ENCODE peak calls at places on chromosomes 12 and 14, in six cellular contexts. M is coronary artery, Y is left cardiac atrium, Z is ureter, S is heart left ventricle, J is A549. A is an unnamed sample.

GRCh38 chr12:62764251-62764650 is 170.7 kb downstream of the PPM1H start:
- DNase-seq in M (no peak), Y (no peak), Z (no peak), S (no peak), J (no peak), A (no peak)

GRCh38 chr12:69688496-69689427 is 10.3 kb downstream of the BEST3 start:
- DNase-seq in M (peak), Y (peak), Z (peak), S (peak), J (peak), A (peak)

GRCh38 chr12:21906919-21907642 is 34.1 kb downstream of the ABCC9 start:
- DNase-seq in M (no peak), Y (no peak), Z (no peak), S (no peak), J (no peak), A (no peak)

GRCh38 chr12:44357476-44357875 is 518.6 kb downstream of the NELL2 start:
- DNase-seq in M (no peak), Y (no peak), Z (no peak), S (no peak), J (no peak), A (no peak)

GRCh38 chr12:58668831-58669230 is 251.5 kb downstream of the LRIG3 start:
- DNase-seq in M (no peak), Y (no peak), Z (no peak), S (no peak), J (no peak), A (no peak)

GRCh38 chr14:71117839-71118743 is 210.8 kb downstream of the PCNX1 start:
- DNase-seq in M (no peak), Y (no peak), Z (no peak), S (no peak), J (no peak), A (no peak)

GRCh38 chr12:57558864-57559263 is 9.0 kb downstream of the KIF5A start:
- DNase-seq in M (no peak), Y (no peak), Z (no peak), S (no peak), J (no peak), A (no peak)

GRCh38 chr12:5694759-5695409 is 250.2 kb downstream of the ANO2 start:
- DNase-seq in M (no peak), Y (no peak), Z (no peak), S (no peak), J (no peak), A (no peak)

GRCh38 chr14:65303185-65303901 is 109.2 kb upstream of the FUT8 start:
- DNase-seq in M (no peak), Y (no peak), Z (no peak), S (no peak), J (no peak), A (no peak)

GRCh38 chr12:94792690-94793089 is 142.3 kb upstream of the TMCC3 start:
- DNase-seq in M (no peak), Y (peak), Z (no peak), S (peak), J (no peak), A (no peak)

GRCh38 chr12:6546016-6546415 is 9.8 kb downstream of the IFFO1 start:
- DNase-seq in M (no peak), Y (no peak), Z (no peak), S (no peak), J (no peak), A (no peak)

GRCh38 chr12:8742501-8742900 is 44.7 kb downstream of the RIMKLB start:
- DNase-seq in M (no peak), Y (no peak), Z (no peak), S (no peak), J (no peak), A (no peak)

GRCh38 chr14:45199246-45199645 is 53.8 kb downstream of the MIS18BP1 start:
- DNase-seq in M (no peak), Y (no peak), Z (no peak), S (no peak), J (no peak), A (no peak)

GRCh38 chr14:105472496-105472991 is 2.1 kb upstream of the CRIP2 start:
- DNase-seq in M (peak), Y (peak), Z (peak), S (peak), J (no peak), A (peak)

GRCh38 chr12:3550839-3551238 is 59.8 kb downstream of the PRMT8 start:
- DNase-seq in M (no peak), Y (no peak), Z (no peak), S (no peak), J (no peak), A (no peak)

GRCh38 chr12:91551927-91552326 is 369.3 kb upstream of the DCN start:
- DNase-seq in M (no peak), Y (peak), Z (no peak), S (no peak), J (no peak), A (no peak)

GRCh38 chr12:102459314-102459713 is 21.0 kb downstream of the IGF1 start:
- DNase-seq in M (no peak), Y (no peak), Z (no peak), S (no peak), J (no peak), A (no peak)

GRCh38 chr12:15199886-15200285 is 21.3 kb downstream of the RERG start:
- DNase-seq in M (no peak), Y (no peak), Z (no peak), S (no peak), J (no peak), A (no peak)

GRCh38 chr12:32032205-32032810 is 73.1 kb downstream of the RESF1 start:
- DNase-seq in M (no peak), Y (no peak), Z (no peak), S (no peak), J (no peak), A (no peak)

GRCh38 chr12:116426391-116427136 is 132.6 kb upstream of the MAP1LC3B2 start:
- DNase-seq in M (peak), Y (peak), Z (peak), S (peak), J (peak), A (peak)

GRCh38 chr14:95303552-95303951 is 16.2 kb downstream of the CLMN start:
- DNase-seq in M (no peak), Y (no peak), Z (no peak), S (no peak), J (no peak), A (no peak)

GRCh38 chr14:51552768-51553426 is 98.8 kb upstream of the FRMD6 start:
- DNase-seq in M (no peak), Y (peak), Z (peak), S (no peak), J (no peak), A (peak)

GRCh38 chr14:63454863-63455622 is 88.1 kb downstream of the PPP2R5E start:
- DNase-seq in M (no peak), Y (no peak), Z (no peak), S (no peak), J (no peak), A (no peak)

GRCh38 chr14:72780771-72781170 is 113.1 kb downstream of the DPF3 start:
- DNase-seq in M (peak), Y (no peak), Z (no peak), S (no peak), J (no peak), A (no peak)

GRCh38 chr12:109567296-109567695 is 6.0 kb downstream of the MMAB start:
- DNase-seq in M (no peak), Y (no peak), Z (no peak), S (no peak), J (no peak), A (no peak)

GRCh38 chr12:107331912-107332311 is 238.6 kb upstream of the CRY1 start:
- DNase-seq in M (no peak), Y (no peak), Z (no peak), S (no peak), J (no peak), A (no peak)

GRCh38 chr14:45359766-45360165 is 106.8 kb upstream of the MIS18BP1 start:
- DNase-seq in M (no peak), Y (no peak), Z (no peak), S (no peak), J (no peak), A (no peak)

GRCh38 chr12:6177593-6178358 is 22.4 kb upstream of the CD9 start:
- DNase-seq in M (no peak), Y (no peak), Z (no peak), S (no peak), J (no peak), A (no peak)

GRCh38 chr14:77098470-77099353 is 654 bp downstream of the CIPC start:
- DNase-seq in M (peak), Y (peak), Z (no peak), S (peak), J (peak), A (peak)

GRCh38 chr14:38262844-38263243 is 7.0 kb upstream of the CLEC14A start:
- DNase-seq in M (no peak), Y (no peak), Z (no peak), S (no peak), J (no peak), A (no peak)

GRCh38 chr12:124828264-124829007 is 35.2 kb downstream of the SCARB1 start:
- DNase-seq in M (no peak), Y (no peak), Z (no peak), S (no peak), J (peak), A (no peak)

GRCh38 chr12:111447571-111448265 is 42.0 kb downstream of the SH2B3 start:
- DNase-seq in M (peak), Y (no peak), Z (peak), S (no peak), J (no peak), A (no peak)

GRCh38 chr14:61630399-61630798 is 64.9 kb upstream of the HIF1A start:
- DNase-seq in M (no peak), Y (no peak), Z (no peak), S (no peak), J (no peak), A (no peak)

GRCh38 chr14:101623685-101624444 is 62.6 kb downstream of the DIO3 start:
- DNase-seq in M (no peak), Y (no peak), Z (no peak), S (no peak), J (no peak), A (no peak)

GRCh38 chr14:93318927-93319326 is 13.9 kb downstream of the BTBD7 start:
- DNase-seq in M (no peak), Y (no peak), Z (no peak), S (no peak), J (no peak), A (no peak)